ENCODE peak calls at places on chromosomes 12 and 14, in six cellular contexts. L is IMR-90, U is HFFc6, Q is Panc1, N is K562, B is fibroblast of the aortic adventitia. E is an unnamed sample.

GRCh38 chr12:4664111-4664510 is 15.2 kb downstream of the NDUFA9 start:
- DNase-seq in L (peak; percentile 92), B (peak; percentile 85), Q (no peak), U (peak; percentile 86), N (peak; percentile 6), E (peak; percentile 83)

GRCh38 chr14:38199076-38199475 is 8.6 kb upstream of the SSTR1 start:
- DNase-seq in N (no peak), B (no peak), U (no peak), L (no peak), Q (no peak), E (no peak)

GRCh38 chr14:79580414-79580813 is 630.9 kb downstream of the DIO2 start:
- DNase-seq in N (no peak), U (no peak), B (no peak), L (no peak), Q (no peak), E (no peak)

GRCh38 chr12:124394462-124395128 is 99.7 kb downstream of the RFLNA start:
- DNase-seq in Q (no peak), L (no peak), U (no peak), N (no peak), B (peak; percentile 72), E (no peak)

GRCh38 chr12:12505544-12506501 is 56.8 kb downstream of the DUSP16 start:
- DNase-seq in N (peak; percentile 29), Q (no peak), L (peak; percentile 65), U (peak; percentile 73), B (peak; percentile 76), E (peak; percentile 86)

GRCh38 chr14:62187265-62187664 is 425.0 kb downstream of the SNAPC1 start:
- DNase-seq in N (no peak), B (no peak), Q (no peak), U (no peak), L (no peak), E (no peak)

GRCh38 chr14:75234173-75234855 is 44.3 kb upstream of the FOS start:
- DNase-seq in N (peak; percentile 72), U (peak; percentile 75), B (peak; percentile 80), L (peak; percentile 90), Q (no peak), E (peak; percentile 59)

GRCh38 chr12:90013409-90013808 is 304.8 kb upstream of the ATP2B1 start:
- DNase-seq in B (no peak), N (no peak), L (peak; percentile 9), U (peak; percentile 18), Q (peak; percentile 17), E (peak; percentile 37)

GRCh38 chr14:23413681-23414080 is 5.6 kb upstream of the MYH6 start:
- DNase-seq in L (no peak), U (no peak), N (no peak), B (no peak), Q (no peak), E (no peak)

GRCh38 chr12:123941485-123942276 is 30.9 kb downstream of the CCDC92 start:
- DNase-seq in B (no peak), N (no peak), L (no peak), Q (no peak), U (no peak), E (peak; percentile 42)

GRCh38 chr14:68208218-68208617 is 388.6 kb downstream of the RAD51B start:
- DNase-seq in B (peak; percentile 90), U (no peak), Q (no peak), L (no peak), N (no peak), E (no peak)

GRCh38 chr14:104866451-104867370 is 1.6 kb downstream of the CEP170B start:
- DNase-seq in B (no peak), L (no peak), N (no peak), U (no peak), Q (no peak), E (no peak)

GRCh38 chr12:123958462-123958861 is 14.2 kb downstream of the CCDC92 start:
- DNase-seq in L (no peak), B (no peak), N (no peak), Q (no peak), U (no peak), E (no peak)

GRCh38 chr12:132159555-132160003 is 15.3 kb downstream of the NOC4L start:
- DNase-seq in L (no peak), B (no peak), U (no peak), Q (no peak), N (no peak), E (no peak)

GRCh38 chr14:97336179-97336578 is 539.0 kb downstream of the VRK1 start:
- DNase-seq in B (no peak), L (no peak), N (no peak), Q (no peak), U (no peak), E (no peak)

GRCh38 chr14:102824832-102825231 is 47.6 kb downstream of the TRAF3 start:
- DNase-seq in U (peak; percentile 63), Q (peak; percentile 15), N (no peak), L (peak; percentile 86), B (peak; percentile 39), E (peak; percentile 79)

GRCh38 chr14:75449703-75450102 is 21.9 kb downstream of the JDP2 start:
- DNase-seq in N (no peak), U (no peak), B (peak; percentile 37), Q (no peak), L (no peak), E (no peak)

GRCh38 chr12:110175201-110175600 is 51.0 kb downstream of the IFT81 start:
- DNase-seq in B (no peak), L (no peak), N (no peak), Q (no peak), U (no peak), E (no peak)

GRCh38 chr14:65333926-65334687 is 78.4 kb upstream of the FUT8 start:
- DNase-seq in U (peak; percentile 75), N (no peak), B (peak; percentile 91), Q (no peak), L (peak; percentile 86), E (peak; percentile 89)

GRCh38 chr12:110170535-110171185 is 46.5 kb downstream of the IFT81 start:
- DNase-seq in N (no peak), U (no peak), L (no peak), B (peak; percentile 78), Q (no peak), E (no peak)

GRCh38 chr14:63323148-63323547 is 4.4 kb upstream of the GPHB5 start:
- DNase-seq in Q (no peak), B (no peak), U (no peak), N (no peak), L (no peak), E (no peak)

GRCh38 chr14:21749306-21749868 is 75.8 kb upstream of the OR4E1 start:
- DNase-seq in B (no peak), L (no peak), N (no peak), Q (no peak), U (no peak), E (no peak)

GRCh38 chr14:101851716-101852395 is 90.3 kb downstream of the PPP2R5C start:
- DNase-seq in B (no peak), L (no peak), U (no peak), Q (no peak), N (no peak), E (no peak)

GRCh38 chr12:112879191-112879705 is 27.5 kb upstream of the OAS1 start:
- DNase-seq in U (no peak), N (no peak), L (no peak), Q (no peak), B (no peak), E (no peak)
- TF ChIP-seq CTCF in U (no peak), N (no peak), L (no peak), Q (no peak), B (no peak), E (no peak)

GRCh38 chr14:89953602-89954001 is 928 bp downstream of the EFCAB11 start:
- DNase-seq in U (no peak), Q (no peak), N (no peak), L (no peak), B (no peak), E (no peak)

GRCh38 chr14:89954045-89955021 is at the start of gene EFCAB11:
- DNase-seq in Q (peak; percentile 88), U (peak; percentile 99), L (peak; percentile 98), B (peak; percentile 98), N (peak; percentile 96), E (peak; percentile 98)

GRCh38 chr14:89955022-89955414 is 488 bp upstream of the EFCAB11 start:
- DNase-seq in B (no peak), N (no peak), U (no peak), Q (no peak), L (no peak), E (no peak)

GRCh38 chr14:89956294-89957009 is 725 bp downstream of the TDP1 start:
- DNase-seq in U (peak; percentile 91), B (peak; percentile 81), L (peak; percentile 94), Q (no peak), N (peak; percentile 69), E (peak; percentile 92)

DNA sequence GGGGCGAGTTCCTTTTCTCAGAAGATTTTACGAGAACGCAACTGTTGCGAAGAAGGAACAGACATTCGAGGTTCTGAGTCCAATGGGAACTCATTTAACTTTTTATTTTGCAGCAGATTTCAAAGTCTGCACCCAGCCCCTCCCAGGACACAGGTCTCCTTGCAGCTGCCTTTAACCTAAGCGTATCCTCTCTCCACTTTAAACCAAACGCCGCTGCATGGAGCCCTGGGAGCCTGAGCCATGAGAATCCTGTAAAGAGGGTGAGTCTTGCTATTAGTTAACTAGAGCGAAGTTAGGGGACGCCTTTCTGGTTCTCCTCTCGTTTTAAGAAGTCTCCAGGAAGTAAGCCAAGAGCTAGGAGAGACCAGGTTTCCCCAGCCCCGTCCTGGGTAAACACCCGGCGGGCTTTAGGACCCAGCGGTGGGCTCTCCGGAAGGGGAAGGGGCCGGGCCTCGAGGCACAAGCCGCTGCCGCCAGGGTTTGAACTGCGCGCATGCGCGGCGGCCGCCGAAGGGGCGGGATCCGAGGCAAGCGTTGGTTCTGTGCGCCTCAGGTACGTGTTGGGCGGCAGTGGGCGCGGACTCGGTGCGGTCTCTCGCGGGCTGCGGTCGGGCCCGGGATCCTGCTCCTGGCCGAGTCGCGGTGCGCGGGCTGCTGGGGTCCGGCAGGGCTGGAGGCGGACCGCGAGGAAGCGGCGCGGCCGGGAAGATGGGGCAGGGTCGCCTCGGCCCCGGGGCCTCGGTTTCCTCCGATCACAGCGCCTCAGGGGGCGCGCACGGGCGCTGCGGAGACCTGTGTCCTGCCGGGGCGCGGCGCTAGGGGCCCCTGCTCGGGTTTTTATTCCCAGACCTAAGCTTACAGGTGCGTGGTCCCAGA is at the start of gene TDP1:
- DNase-seq in U (peak; percentile 93), L (peak; percentile 92), Q (peak; percentile 72), N (peak; percentile 95), B (peak; percentile 93), E (peak; percentile 90)
- TF ChIP-seq CTCF in U (no peak), L (peak; percentile 1), Q (peak; percentile 14), N (peak; percentile 67), B (no peak), E (no peak)

GRCh38 chr12:81627336-81628189 is 131.6 kb downstream of the PPFIA2 start:
- DNase-seq in B (peak; percentile 66), L (peak; percentile 36), U (peak; percentile 32), N (peak; percentile 12), Q (peak; percentile 24), E (peak; percentile 60)
- TF ChIP-seq CTCF in B (peak; percentile 61), L (peak; percentile 55), U (peak; percentile 80), N (no peak), Q (peak; percentile 65), E (peak; percentile 61)

GRCh38 chr12:53872367-53872766 is 66.3 kb upstream of the HOXC13 start:
- DNase-seq in Q (no peak), U (no peak), B (no peak), L (no peak), N (no peak), E (no peak)

GRCh38 chr12:53867216-53868012 is 71.2 kb upstream of the HOXC13 start:
- DNase-seq in U (no peak), B (no peak), N (peak; percentile 6), Q (no peak), L (no peak), E (peak; percentile 19)

GRCh38 chr12:53869500-53869899 is 69.1 kb upstream of the HOXC13 start:
- DNase-seq in L (no peak), U (no peak), Q (no peak), B (no peak), N (no peak), E (no peak)

GRCh38 chr12:53868516-53868986 is 70.1 kb upstream of the HOXC13 start:
- DNase-seq in B (no peak), Q (no peak), L (no peak), U (no peak), N (no peak), E (no peak)

GRCh38 chr12:53870122-53870521 is 68.5 kb upstream of the HOXC13 start:
- DNase-seq in B (no peak), U (no peak), Q (no peak), L (no peak), N (no peak), E (no peak)
- TF ChIP-seq CTCF in B (no peak), U (no peak), Q (peak; percentile 14), L (no peak), N (no peak), E (no peak)

E was measured in fibroblast of mammary gland.